ENCODE peak calls at places on chromosomes 3 and 15, in ten cellular contexts. K, H, U, O, B, P, L, D, Y and V are unnamed samples.

GRCh38 chr3:120894285-120894684 is 13.7 kb upstream of the STXBP5L start:
- DNase-seq in L (peak; percentile 46), U (peak; percentile 54), P (no peak), Y (no peak), D (peak; percentile 75), B (no peak), O (no peak), H (no peak), K (no peak), V (no peak)

GRCh38 chr3:24339266-24339825 is 155.3 kb downstream of the THRB start:
- DNase-seq in B (no peak), P (no peak), D (no peak), H (no peak), U (no peak), Y (no peak), O (no peak), K (no peak), L (no peak), V (no peak)

GRCh38 chr15:20352241-20353200 is 189.1 kb downstream of the GOLGA6L6 start:
- DNase-seq in D (no peak), K (peak; percentile 68), B (peak; percentile 83), L (no peak), H (no peak), Y (no peak), U (no peak), P (no peak), O (no peak), V (no peak)

GRCh38 chr3:31541102-31541501 is 8.4 kb downstream of the STT3B start:
- DNase-seq in P (peak; percentile 20), H (no peak), B (no peak), L (no peak), Y (no peak), K (no peak), D (no peak), O (no peak), U (no peak), V (no peak)

GRCh38 chr3:115986555-115987207 is 363.4 kb downstream of the GAP43 start:
- DNase-seq in Y (no peak), B (no peak), U (no peak), P (peak; percentile 51), L (peak; percentile 33), H (no peak), K (no peak), D (peak; percentile 48), O (no peak), V (no peak)

GRCh38 chr3:46110701-46111493 is 83.6 kb upstream of the XCR1 start:
- DNase-seq in L (peak; percentile 79), Y (no peak), B (no peak), D (peak; percentile 87), U (no peak), O (no peak), K (no peak), H (no peak), P (peak; percentile 75), V (no peak)

GRCh38 chr3:112086857-112087524 is 802 bp downstream of the C3orf52 start:
- DNase-seq in D (peak; percentile 65), O (no peak), K (no peak), H (no peak), P (peak; percentile 71), U (no peak), Y (no peak), B (no peak), L (peak; percentile 47), V (no peak)

GRCh38 chr15:43518073-43518761 is 809 bp downstream of the MAP1A start:
- DNase-seq in D (peak; percentile 74), H (no peak), L (peak; percentile 40), U (no peak), K (no peak), P (no peak), Y (no peak), O (no peak), B (no peak), V (no peak)

GRCh38 chr3:46856576-46857471 is 6.4 kb downstream of the MYL3 start:
- DNase-seq in H (no peak), L (no peak), B (peak; percentile 43), U (peak; percentile 7), D (no peak), O (no peak), P (no peak), Y (no peak), K (peak; percentile 53), V (no peak)

GRCh38 chr3:78562318-78562717 is 1205.5 kb downstream of the ROBO1 start:
- DNase-seq in P (no peak), H (no peak), K (no peak), L (no peak), O (no peak), D (no peak), B (no peak), U (no peak), Y (no peak), V (no peak)

GRCh38 chr3:158977497-158977896 is 175.6 kb downstream of the MFSD1 start:
- DNase-seq in L (no peak), P (no peak), H (no peak), U (no peak), K (no peak), B (no peak), O (no peak), D (no peak), Y (no peak), V (no peak)

DNA sequence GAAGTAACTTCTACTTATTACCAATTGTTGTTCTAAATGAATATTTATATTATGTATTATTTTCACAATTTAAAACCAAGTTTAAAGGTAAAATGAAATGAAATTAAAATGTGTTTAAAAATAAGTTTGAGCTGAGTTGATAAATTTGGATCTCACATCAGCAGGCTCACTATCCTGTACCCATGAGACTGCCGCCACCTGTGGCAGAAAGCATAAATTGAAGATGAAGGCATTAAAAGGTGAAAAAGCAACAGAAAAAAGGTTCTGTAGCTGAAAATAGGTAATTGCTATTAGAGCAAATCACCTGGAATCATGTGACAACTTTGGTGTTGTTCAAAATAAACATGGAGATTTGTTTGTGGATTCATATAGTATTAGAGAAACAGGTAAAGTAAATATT is 133.0 kb upstream of the CADM2 start:
- DNase-seq in Y (no peak), K (no peak), O (no peak), L (no peak), B (no peak), P (no peak), D (no peak), U (no peak), H (no peak), V (no peak)
- TF ChIP-seq CTCF in Y (no peak), K (no peak), O (no peak), L (no peak), B (no peak), P (no peak), D (no peak), U (no peak), H (no peak), V (peak; percentile 41)

GRCh38 chr3:5425371-5425770 is 237.9 kb downstream of the EDEM1 start:
- DNase-seq in L (no peak), B (no peak), P (no peak), U (no peak), K (no peak), H (no peak), O (peak; percentile 82), D (no peak), Y (no peak), V (no peak)

GRCh38 chr3:5428607-5429516 is 241.4 kb downstream of the EDEM1 start:
- DNase-seq in O (peak; percentile 90), U (no peak), P (no peak), H (no peak), B (no peak), K (no peak), L (no peak), Y (no peak), D (peak; percentile 57), V (no peak)

GRCh38 chr3:5427021-5427420 is 239.5 kb downstream of the EDEM1 start:
- DNase-seq in O (peak; percentile 62), K (no peak), H (no peak), D (no peak), L (no peak), B (no peak), U (no peak), Y (no peak), P (no peak), V (no peak)

GRCh38 chr3:5427938-5428337 is 240.4 kb downstream of the EDEM1 start:
- DNase-seq in O (peak; percentile 86), P (no peak), U (no peak), B (no peak), K (no peak), Y (no peak), L (no peak), H (no peak), D (no peak), V (no peak)

GRCh38 chr3:5426094-5426883 is 238.8 kb downstream of the EDEM1 start:
- DNase-seq in L (peak; percentile 22), H (peak; percentile 45), U (peak; percentile 95), B (peak; percentile 87), Y (peak; percentile 26), P (peak; percentile 31), K (peak; percentile 86), D (peak; percentile 46), O (peak; percentile 93), V (peak; percentile 74)
- TF ChIP-seq CTCF in L (peak; percentile 60), H (peak; percentile 53), U (peak; percentile 84), B (peak; percentile 61), Y (peak; percentile 66), P (peak; percentile 80), K (peak; percentile 63), D (peak; percentile 63), O (peak; percentile 52), V (peak; percentile 89)

GRCh38 chr15:71106802-71107500 is 8.3 kb upstream of the THSD4 start:
- DNase-seq in D (no peak), Y (no peak), B (no peak), K (no peak), U (no peak), H (no peak), O (no peak), P (no peak), L (no peak), V (no peak)

GRCh38 chr15:71109890-71110289 is 5.4 kb upstream of the THSD4 start:
- DNase-seq in K (no peak), D (no peak), L (no peak), Y (no peak), P (no peak), B (no peak), U (no peak), O (no peak), H (no peak), V (no peak)

GRCh38 chr15:71110800-71111565 is 4.3 kb upstream of the THSD4 start:
- DNase-seq in P (no peak), H (no peak), D (no peak), U (no peak), O (no peak), L (no peak), Y (no peak), K (no peak), B (no peak), V (no peak)

GRCh38 chr15:71107501-71107815 is 7.8 kb upstream of the THSD4 start:
- DNase-seq in B (no peak), O (no peak), H (no peak), U (no peak), D (no peak), K (no peak), P (no peak), Y (no peak), L (no peak), V (no peak)

GRCh38 chr15:71109130-71109529 is 6.1 kb upstream of the THSD4 start:
- DNase-seq in H (no peak), Y (no peak), L (peak; percentile 86), U (no peak), O (no peak), D (peak; percentile 75), P (no peak), B (no peak), K (no peak), V (no peak)
- TF ChIP-seq CTCF in H (no peak), Y (no peak), L (peak; percentile 50), U (no peak), O (no peak), D (peak; percentile 13), P (no peak), B (no peak), K (peak; percentile 39), V (no peak)

GRCh38 chr15:73867426-73867825 is 5.9 kb upstream of the TBC1D21 start:
- DNase-seq in U (no peak), K (no peak), B (no peak), O (no peak), P (no peak), H (no peak), D (no peak), Y (no peak), L (no peak), V (no peak)
- TF ChIP-seq CTCF in U (no peak), K (no peak), B (no peak), O (no peak), P (no peak), H (no peak), D (no peak), Y (no peak), L (no peak), V (no peak)